ENCODE peak calls at places on chromosomes 13 and 19, in ten cellular contexts. G is stimulated activated CD4-positive, alpha-beta T cell treated with anti-CD3 and anti-CD28 coated beads, TNF-alpha, amount 100 ng/mL, for 48 hours; Y is neural crest cell; L is thoracic aorta; H is mucosa of gallbladder; W is mammary epithelial cell; U is HCT116; K is NCI-H1417 treated with DMSO at 0.1 percent for 48 hours; S is activated naive CD4-positive, alpha-beta T cell treated with anti-CD3 and anti-CD28 coated beads, Interleukin-2, amount 10 ng/mL, durations not matched to agents 7 days and 5 days; E is ACHN. A is an unnamed sample.

GRCh38 chr13:41568143-41568989 is 111.0 kb downstream of the RGCC start:
- DNase-seq in G (no peak), Y (no peak), L (no peak), H (no peak), W (no peak), U (no peak), K (no peak), S (no peak), E (peak; percentile 8), A (no peak)

GRCh38 chr19:49061445-49061844 is 3.2 kb downstream of the NTF4 start:
- DNase-seq in G (no peak), Y (no peak), L (no peak), H (no peak), W (peak; percentile 17), U (no peak), K (no peak), S (no peak), E (no peak), A (no peak)

GRCh38 chr13:103187621-103188020 is 121.4 kb upstream of the SLC10A2 start:
- DNase-seq in G (no peak), Y (no peak), L (no peak), H (peak; percentile 15), W (no peak), U (no peak), K (no peak), S (no peak), E (no peak), A (no peak)

GRCh38 chr19:35557539-35558399 is 5.7 kb downstream of the ATP4A start:
- DNase-seq in G (peak; percentile 30), Y (peak; percentile 84), L (no peak), H (peak; percentile 53), W (peak; percentile 52), U (peak; percentile 51), K (no peak), S (peak; percentile 64), E (no peak), A (peak; percentile 73)

GRCh38 chr19:33267706-33268105 is 34.6 kb downstream of the CEBPA start:
- DNase-seq in G (no peak), Y (no peak), L (no peak), H (no peak), W (no peak), U (no peak), K (no peak), S (no peak), E (no peak), A (no peak)

GRCh38 chr13:109369357-109370052 is 416.9 kb downstream of the IRS2 start:
- DNase-seq in G (no peak), Y (no peak), L (no peak), H (no peak), W (no peak), U (no peak), K (no peak), S (no peak), E (no peak), A (no peak)

GRCh38 chr13:44259045-44260042 is 114.3 kb upstream of the SERP2 start:
- DNase-seq in G (peak; percentile 71), Y (no peak), L (peak; percentile 49), H (no peak), W (peak; percentile 19), U (no peak), K (no peak), S (peak; percentile 67), E (no peak), A (peak; percentile 41)

GRCh38 chr13:107860284-107860683 is 355.1 kb downstream of the LIG4 start:
- DNase-seq in G (no peak), Y (no peak), L (no peak), H (no peak), W (no peak), U (no peak), K (no peak), S (no peak), E (no peak), A (no peak)

GRCh38 chr19:12628040-12629022 is 17.6 kb downstream of the ZNF791 start:
- DNase-seq in G (no peak), Y (no peak), L (no peak), H (no peak), W (peak; percentile 20), U (no peak), K (no peak), S (no peak), E (peak; percentile 33), A (no peak)

GRCh38 chr13:32019612-32020233 is 11.9 kb upstream of the FRY start:
- DNase-seq in G (no peak), Y (peak; percentile 45), L (no peak), H (peak; percentile 40), W (peak; percentile 30), U (peak; percentile 37), K (no peak), S (peak; percentile 55), E (peak; percentile 38), A (no peak)

GRCh38 chr19:14073232-14073924 is 792 bp downstream of the MISP3 start:
- DNase-seq in G (peak; percentile 65), Y (peak; percentile 73), L (no peak), H (peak; percentile 68), W (peak; percentile 74), U (no peak), K (no peak), S (peak; percentile 81), E (peak; percentile 71), A (peak; percentile 81)

GRCh38 chr13:96053003-96053703 is at the start of gene UGGT2:
- DNase-seq in G (no peak), Y (peak; percentile 83), L (peak; percentile 77), H (peak; percentile 94), W (peak; percentile 90), U (peak; percentile 91), K (peak; percentile 84), S (peak; percentile 23), E (peak; percentile 93), A (peak; percentile 97)

GRCh38 chr19:13129384-13129783 is 11.3 kb downstream of the NACC1 start:
- DNase-seq in G (no peak), Y (no peak), L (no peak), H (no peak), W (no peak), U (no peak), K (no peak), S (no peak), E (no peak), A (no peak)

GRCh38 chr19:13076787-13077186 is 25.9 kb downstream of the LYL1 start:
- DNase-seq in G (no peak), Y (no peak), L (no peak), H (no peak), W (no peak), U (no peak), K (no peak), S (no peak), E (no peak), A (no peak)

GRCh38 chr13:88751994-88752393 is 1080.8 kb downstream of the SLITRK5 start:
- DNase-seq in G (no peak), Y (no peak), L (no peak), H (no peak), W (no peak), U (no peak), K (peak; percentile 64), S (no peak), E (no peak), A (no peak)

GRCh38 chr13:84844473-84844872 is 954.7 kb downstream of the SLITRK6 start:
- DNase-seq in G (no peak), Y (no peak), L (no peak), H (no peak), W (peak; percentile 9), U (peak; percentile 4), K (no peak), S (no peak), E (peak; percentile 28), A (no peak)

GRCh38 chr19:879711-880438 is 13.1 kb downstream of the MED16 start:
- DNase-seq in G (no peak), Y (no peak), L (no peak), H (no peak), W (no peak), U (no peak), K (no peak), S (no peak), E (no peak), A (no peak)

GRCh38 chr13:75507027-75508001 is 25.3 kb upstream of the TBC1D4 start:
- DNase-seq in G (no peak), Y (no peak), L (no peak), H (no peak), W (no peak), U (no peak), K (no peak), S (no peak), E (no peak), A (no peak)

GRCh38 chr13:75458696-75459422 is 23.1 kb downstream of the TBC1D4 start:
- DNase-seq in G (no peak), Y (no peak), L (no peak), H (peak; percentile 38), W (peak; percentile 48), U (no peak), K (peak; percentile 87), S (no peak), E (no peak), A (peak; percentile 71)

GRCh38 chr13:99062593-99062992 is 84.7 kb upstream of the DOCK9 start:
- DNase-seq in G (no peak), Y (no peak), L (no peak), H (peak; percentile 24), W (peak; percentile 69), U (no peak), K (no peak), S (no peak), E (peak; percentile 46), A (no peak)

GRCh38 chr13:44280461-44280860 is 93.2 kb upstream of the SERP2 start:
- DNase-seq in G (no peak), Y (no peak), L (no peak), H (no peak), W (peak; percentile 42), U (no peak), K (no peak), S (no peak), E (peak; percentile 75), A (no peak)

GRCh38 chr19:15264061-15264932 is 32.0 kb upstream of the EPHX3 start:
- DNase-seq in G (peak; percentile 36), Y (peak; percentile 82), L (no peak), H (peak; percentile 69), W (peak; percentile 35), U (peak; percentile 45), K (no peak), S (peak; percentile 82), E (peak; percentile 67), A (peak; percentile 80)

GRCh38 chr19:35098413-35099049 is 17.1 kb upstream of the FXYD3 start:
- DNase-seq in G (no peak), Y (no peak), L (no peak), H (no peak), W (peak; percentile 83), U (no peak), K (no peak), S (no peak), E (no peak), A (peak; percentile 85)

GRCh38 chr19:2701361-2702169 is 929 bp downstream of the GNG7 start:
- DNase-seq in G (no peak), Y (no peak), L (no peak), H (no peak), W (no peak), U (no peak), K (no peak), S (no peak), E (no peak), A (no peak)

GRCh38 chr13:62209539-62209938 is 793.9 kb upstream of the PCDH20 start:
- DNase-seq in G (no peak), Y (no peak), L (no peak), H (no peak), W (no peak), U (no peak), K (peak; percentile 73), S (no peak), E (no peak), A (no peak)

GRCh38 chr13:100588350-100589177 is at the start of gene GGACT:
- DNase-seq in G (peak; percentile 65), Y (peak; percentile 74), L (peak; percentile 20), H (peak; percentile 60), W (peak; percentile 26), U (peak; percentile 54), K (peak; percentile 24), S (peak; percentile 86), E (peak; percentile 65), A (peak; percentile 79)

GRCh38 chr13:110445722-110446569 is 115.6 kb downstream of the RAB20 start:
- DNase-seq in G (no peak), Y (no peak), L (no peak), H (no peak), W (peak; percentile 75), U (no peak), K (no peak), S (no peak), E (no peak), A (no peak)

GRCh38 chr19:39729594-39729993 is 8.2 kb downstream of the CLC start:
- DNase-seq in G (no peak), Y (no peak), L (no peak), H (no peak), W (no peak), U (no peak), K (no peak), S (no peak), E (no peak), A (no peak)